ENCODE peak calls at places on chromosomes 12 and 14, in six cellular contexts. W is fibroblast of lung, K is IMR-90, P is mucosa of descending colon, N is tibial artery, M is astrocyte. J is an unnamed sample. For H3K9me3, the result is how much of the 10 kb centered on the place peaks cover.

GRCh38 chr12:12800406-12801180 is 12.6 kb upstream of the DDX47 start:
- DNase-seq in W (peak), K (peak), P (no peak), N (no peak), M (peak), J (no peak)

GRCh38 chr12:47891356-47891755 is 13.4 kb downstream of the VDR start:
- DNase-seq in W (peak), K (no peak), P (no peak), N (no peak), M (no peak), J (no peak)

GRCh38 chr12:42669471-42669997 is 80.0 kb upstream of the PRICKLE1 start:
- DNase-seq in W (peak), K (no peak), P (no peak), N (no peak), M (peak), J (no peak)

GRCh38 chr12:29656762-29657538 is 126.8 kb downstream of the TMTC1 start:
- DNase-seq in W (no peak), K (no peak), P (no peak), N (no peak), M (no peak), J (no peak)

GRCh38 chr14:89365071-89365801 is 51.8 kb downstream of the FOXN3 start:
- DNase-seq in W (peak), K (peak), P (no peak), N (no peak), M (no peak), J (no peak)

GRCh38 chr14:101906645-101907044 is 57.7 kb upstream of the DYNC1H1 start:
- DNase-seq in W (no peak), K (no peak), P (no peak), N (no peak), M (no peak), J (peak)

GRCh38 chr12:31991146-31991545 is 31.9 kb downstream of the RESF1 start:
- DNase-seq in W (no peak), K (no peak), P (no peak), N (no peak), M (no peak), J (no peak)

GRCh38 chr12:81758421-81759214 is 532 bp downstream of the PPFIA2 start:
- DNase-seq in W (peak), K (no peak), P (peak), N (peak), M (peak), J (peak)

GRCh38 chr12:12890815-12891645 is at the start of gene GPRC5A:
- DNase-seq in W (peak), K (peak), P (peak), N (peak), M (peak), J (peak)

GRCh38 chr14:24013654-24014514 is 25.2 kb downstream of the DHRS4L2 start:
- DNase-seq in W (peak), K (peak), P (no peak), N (no peak), M (peak), J (peak)

GRCh38 chr12:25155031-25155576 is 39.9 kb downstream of the DNAI7 start:
- DNase-seq in W (peak), K (peak), P (no peak), N (no peak), M (peak), J (no peak)

GRCh38 chr14:36227802-36228201 is 51.3 kb upstream of the PTCSC3 start:
- DNase-seq in W (peak), K (peak), P (no peak), N (no peak), M (peak), J (no peak)

GRCh38 chr12:101551362-101552114 is 43.2 kb upstream of the MYBPC1 start:
- DNase-seq in W (no peak), K (no peak), P (no peak), N (no peak), M (no peak), J (no peak)

GRCh38 chr14:21106191-21106505 is 5.3 kb downstream of the TMEM253 start:
- DNase-seq in W (no peak), K (no peak), P (no peak), N (no peak), M (no peak), J (no peak)

GRCh38 chr12:114674201-114675047 is 9.6 kb downstream of the TBX3 start:
- DNase-seq in W (no peak), K (peak), P (no peak), N (no peak), M (no peak), J (no peak)

GRCh38 chr14:100850841-100851585 is 25.1 kb downstream of the MEG3 start:
- DNase-seq in W (no peak), K (no peak), P (peak), N (peak), M (no peak), J (peak)

GRCh38 chr12:107864235-107864634 is 89.7 kb downstream of the ASCL4 start:
- DNase-seq in W (no peak), K (no peak), P (no peak), N (no peak), M (no peak), J (no peak)

GRCh38 chr14:23562822-23563472 is 4.6 kb downstream of the AP1G2 start:
- DNase-seq in W (peak), K (peak), P (no peak), N (no peak), M (no peak), J (no peak)

GRCh38 chr14:68286667-68287066 is 467.1 kb downstream of the RAD51B start:
- DNase-seq in W (peak), K (no peak), P (no peak), N (no peak), M (no peak), J (no peak)

GRCh38 chr12:21773263-21773741 is 1.2 kb downstream of the KCNJ8 start:
- DNase-seq in W (peak), K (peak), P (peak), N (peak), M (peak), J (peak)

GRCh38 chr12:109737631-109738030 is 24.0 kb downstream of the FAM222A start:
- DNase-seq in W (no peak), K (no peak), P (no peak), N (peak), M (no peak), J (no peak)

GRCh38 chr12:43638786-43639185 is 86.8 kb upstream of the ADAMTS20 start:
- DNase-seq in W (peak), K (no peak), P (no peak), N (no peak), M (peak), J (no peak)

GRCh38 chr12:42666671-42667243 is 77.2 kb upstream of the PRICKLE1 start:
- DNase-seq in W (peak), K (peak), P (no peak), N (no peak), M (peak), J (no peak)

GRCh38 chr12:132523576-132524331 is 33.8 kb downstream of the FBRSL1 start:
- DNase-seq in W (no peak), K (peak), P (no peak), N (no peak), M (no peak), J (peak)

GRCh38 chr12:94553130-94553519 is 93.5 kb upstream of the CEP83 start:
- DNase-seq in W (peak), K (peak), P (no peak), N (no peak), M (peak), J (peak)

GRCh38 chr12:89225401-89225800 is 126.9 kb downstream of the DUSP6 start:
- DNase-seq in W (peak), K (peak), P (no peak), N (no peak), M (peak), J (no peak)

GRCh38 chr14:68968051-68968450 is 11.1 kb downstream of the ACTN1 start:
- DNase-seq in W (no peak), K (no peak), P (no peak), N (no peak), M (no peak), J (no peak)

GRCh38 chr12:96120359-96121100 is 73.6 kb upstream of the ELK3 start:
- DNase-seq in W (peak), K (no peak), P (no peak), N (no peak), M (no peak), J (no peak)

GRCh38 chr14:22520235-22520634 is 68.8 kb downstream of the DAD1 start:
- DNase-seq in W (peak), K (peak), P (no peak), N (no peak), M (peak), J (no peak)

GRCh38 chr14:75184447-75184846 is 8.0 kb upstream of the TMED10 start:
- DNase-seq in W (peak), K (peak), P (no peak), N (no peak), M (peak), J (no peak)

GRCh38 chr14:59829941-59830734 is 40.4 kb downstream of the RTN1 start:
- DNase-seq in W (peak), K (no peak), P (no peak), N (no peak), M (peak), J (no peak)
- TF ChIP-seq CTCF in W (no peak), K (no peak), P (no peak), N (no peak), M (no peak), J (no peak)

GRCh38 chr12:99680276-99680675 is 32.7 kb downstream of the GARIN6 start:
- DNase-seq in W (no peak), K (no peak), P (no peak), N (no peak), M (no peak), J (no peak)
- H3K9me3 ChIP-seq in W (under half), K (under half), P (under half), N (under half), M (under half), J (under half)

DNA sequence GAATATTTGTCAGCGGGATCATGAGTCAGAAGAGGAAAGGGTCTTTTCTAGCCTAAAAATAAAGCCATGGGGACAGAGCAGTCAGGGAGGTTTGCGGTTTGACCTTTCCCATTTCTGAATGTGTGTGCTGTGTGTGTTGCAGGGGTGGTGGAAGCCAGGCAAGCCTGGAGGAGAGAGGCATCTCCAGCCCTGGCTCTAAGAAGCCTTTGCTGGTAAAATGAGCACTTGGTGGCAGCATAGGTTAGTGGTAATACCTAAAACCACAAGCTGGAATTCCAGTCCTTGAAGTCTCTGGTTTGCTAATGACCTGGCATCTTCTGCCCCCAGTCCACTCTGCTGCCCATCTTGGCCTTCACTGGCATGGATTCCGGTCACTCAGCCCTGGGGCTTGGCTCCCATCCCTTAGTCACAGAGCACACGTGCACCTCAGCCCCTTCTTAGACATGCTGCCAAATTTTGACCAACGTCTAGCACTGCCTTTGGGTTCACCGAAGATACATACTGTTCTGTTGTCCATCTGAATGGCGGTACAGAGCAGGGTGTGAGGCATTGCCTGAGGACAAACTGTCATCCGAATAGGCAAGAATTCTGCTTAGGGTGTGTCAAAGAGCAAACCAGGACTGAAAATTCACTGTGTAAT is 52.7 kb downstream of the KCNA5 start:
- DNase-seq in W (peak), K (peak), P (no peak), N (no peak), M (peak), J (no peak)
- TF ChIP-seq CTCF in W (peak), K (peak), P (no peak), N (no peak), M (peak), J (no peak)

GRCh38 chr14:98871796-98872195 is 400.2 kb downstream of the BCL11B start:
- DNase-seq in W (peak), K (no peak), P (no peak), N (no peak), M (peak), J (peak)

GRCh38 chr14:98867726-98868125 is 404.3 kb downstream of the BCL11B start:
- DNase-seq in W (no peak), K (no peak), P (no peak), N (no peak), M (no peak), J (no peak)

GRCh38 chr14:98864211-98864610 is 407.8 kb downstream of the BCL11B start:
- DNase-seq in W (no peak), K (no peak), P (no peak), N (no peak), M (no peak), J (no peak)

GRCh38 chr14:98868846-98869245 is 403.2 kb downstream of the BCL11B start:
- DNase-seq in W (no peak), K (no peak), P (no peak), N (no peak), M (no peak), J (no peak)

DNA sequence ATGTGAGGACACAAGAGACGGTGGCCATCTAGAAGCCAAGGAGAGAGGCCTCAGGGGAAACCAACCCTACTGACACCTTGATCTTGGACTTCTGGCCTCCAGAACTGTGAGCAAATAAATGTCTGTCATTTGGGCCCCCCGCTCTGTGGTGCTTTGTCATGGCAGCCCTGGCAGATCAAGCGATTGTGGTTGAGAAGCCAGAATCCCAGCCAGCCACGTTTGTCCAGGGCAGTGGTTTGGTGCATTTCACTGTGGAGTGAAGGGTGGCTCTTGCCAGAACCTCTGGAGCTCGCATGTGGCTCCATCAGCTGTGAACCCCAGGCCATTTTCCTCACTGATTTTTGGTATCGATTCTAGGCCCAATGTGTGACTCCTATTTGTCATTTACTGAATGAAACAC is 404.9 kb downstream of the BCL11B start:
- DNase-seq in W (no peak), K (no peak), P (no peak), N (no peak), M (no peak), J (no peak)
- H3K9me3 ChIP-seq in W (under half), K (under half), P (under half), N (under half), M (under half), J (under half)

GRCh38 chr14:39988939-39989338 is 556.7 kb upstream of the FBXO33 start:
- DNase-seq in W (peak), K (no peak), P (no peak), N (no peak), M (peak), J (no peak)
- TF ChIP-seq CTCF in W (peak), K (peak), P (no peak), N (no peak), M (peak), J (no peak)

DNA sequence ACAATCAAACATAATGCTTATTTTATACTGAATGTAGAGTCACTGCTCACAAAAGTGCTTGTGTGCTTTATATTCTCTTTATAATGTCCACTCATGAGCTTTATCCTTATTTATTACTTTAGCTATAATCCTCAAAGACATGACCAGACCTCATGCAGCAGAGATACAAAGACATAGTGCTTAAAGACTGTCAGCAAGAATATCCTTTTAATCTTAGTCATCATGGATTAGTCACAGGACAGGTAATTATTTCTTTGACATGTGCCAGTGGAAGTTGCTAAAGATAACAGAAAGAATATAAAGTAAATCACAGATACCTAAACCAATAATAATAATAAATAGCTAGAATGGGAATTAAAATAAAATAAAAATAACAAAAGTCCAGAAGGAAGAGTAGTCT is 707.5 kb downstream of the BCL11B start:
- DNase-seq in W (no peak), K (no peak), P (no peak), N (no peak), M (no peak), J (no peak)
- H3K9me3 ChIP-seq in W (under half), K (under half), P (under half), N (under half), M (under half), J (under half)

J was measured in ovary.